ENCODE peak calls at places on chromosomes 7 and 10, in six cellular contexts. One of them, this sample, is unnamed.

GRCh38 chr10:129161184-129161583 is 305.9 kb upstream of the MGMT start:
- DNase-seq in NCI-H1092: no peak
- DNase-seq in thoracic aorta: no peak
- DNase-seq in astrocyte of the spinal cord: peak
- DNase-seq in fibroblast of pulmonary artery: peak
- DNase-seq in astrocyte: no peak
- DNase-seq in this sample: peak

GRCh38 chr10:92591550-92592140 is 1.3 kb upstream of the KIF11 start:
- DNase-seq in astrocyte: peak
- DNase-seq in astrocyte of the spinal cord: peak
- DNase-seq in NCI-H1092: peak
- DNase-seq in thoracic aorta: peak
- DNase-seq in fibroblast of pulmonary artery: peak
- DNase-seq in this sample: peak

GRCh38 chr10:50514995-50515394 is 108.8 kb downstream of the SGMS1 start:
- DNase-seq in fibroblast of pulmonary artery: no peak
- DNase-seq in NCI-H1092: no peak
- DNase-seq in astrocyte of the spinal cord: no peak
- DNase-seq in thoracic aorta: no peak
- DNase-seq in astrocyte: no peak
- DNase-seq in this sample: no peak

GRCh38 chr7:1900847-1901246 is 230.8 kb downstream of the ELFN1 start:
- DNase-seq in NCI-H1092: no peak
- DNase-seq in astrocyte of the spinal cord: no peak
- DNase-seq in fibroblast of pulmonary artery: no peak
- DNase-seq in thoracic aorta: no peak
- DNase-seq in astrocyte: no peak
- DNase-seq in this sample: no peak

GRCh38 chr7:30157217-30157616 is 22.4 kb downstream of the MTURN start:
- DNase-seq in astrocyte: no peak
- DNase-seq in thoracic aorta: no peak
- DNase-seq in astrocyte of the spinal cord: no peak
- DNase-seq in fibroblast of pulmonary artery: no peak
- DNase-seq in NCI-H1092: peak
- DNase-seq in this sample: no peak

GRCh38 chr10:36608866-36609265 is 516.5 kb upstream of the ANKRD30A start:
- DNase-seq in astrocyte: peak
- DNase-seq in fibroblast of pulmonary artery: peak
- DNase-seq in NCI-H1092: no peak
- DNase-seq in astrocyte of the spinal cord: no peak
- DNase-seq in thoracic aorta: no peak
- DNase-seq in this sample: peak

GRCh38 chr10:102118867-102119266 is 1.3 kb downstream of the LDB1 start:
- DNase-seq in thoracic aorta: no peak
- DNase-seq in fibroblast of pulmonary artery: peak
- DNase-seq in astrocyte of the spinal cord: peak
- DNase-seq in NCI-H1092: no peak
- DNase-seq in astrocyte: no peak
- DNase-seq in this sample: peak

GRCh38 chr7:76236226-76236625 is 34.5 kb downstream of the SRRM3 start:
- DNase-seq in thoracic aorta: no peak
- DNase-seq in astrocyte of the spinal cord: no peak
- DNase-seq in NCI-H1092: no peak
- DNase-seq in astrocyte: no peak
- DNase-seq in fibroblast of pulmonary artery: no peak
- DNase-seq in this sample: no peak

GRCh38 chr7:108266489-108266888 is 136.3 kb upstream of the LAMB4 start:
- DNase-seq in NCI-H1092: no peak
- DNase-seq in fibroblast of pulmonary artery: no peak
- DNase-seq in thoracic aorta: no peak
- DNase-seq in astrocyte: peak
- DNase-seq in astrocyte of the spinal cord: no peak
- DNase-seq in this sample: no peak

GRCh38 chr10:111126981-111127848 is 50.4 kb downstream of the ADRA2A start:
- DNase-seq in astrocyte of the spinal cord: no peak
- DNase-seq in NCI-H1092: no peak
- DNase-seq in fibroblast of pulmonary artery: no peak
- DNase-seq in thoracic aorta: no peak
- DNase-seq in astrocyte: no peak
- DNase-seq in this sample: no peak

GRCh38 chr10:128375171-128375570 is 248.9 kb upstream of the MKI67 start:
- DNase-seq in thoracic aorta: no peak
- DNase-seq in astrocyte: no peak
- DNase-seq in NCI-H1092: no peak
- DNase-seq in fibroblast of pulmonary artery: no peak
- DNase-seq in astrocyte of the spinal cord: no peak
- DNase-seq in this sample: no peak

GRCh38 chr10:93235686-93236085 is 162.0 kb downstream of the CYP26A1 start:
- DNase-seq in thoracic aorta: no peak
- DNase-seq in astrocyte: peak
- DNase-seq in astrocyte of the spinal cord: no peak
- DNase-seq in fibroblast of pulmonary artery: peak
- DNase-seq in NCI-H1092: no peak
- DNase-seq in this sample: peak

GRCh38 chr7:5702876-5703571 is 78.4 kb downstream of the RNF216 start:
- DNase-seq in thoracic aorta: no peak
- DNase-seq in NCI-H1092: no peak
- DNase-seq in astrocyte of the spinal cord: peak
- DNase-seq in astrocyte: peak
- DNase-seq in fibroblast of pulmonary artery: no peak
- DNase-seq in this sample: peak

GRCh38 chr7:39002755-39003154 is 25.0 kb downstream of the POU6F2 start:
- DNase-seq in NCI-H1092: no peak
- DNase-seq in thoracic aorta: no peak
- DNase-seq in astrocyte of the spinal cord: no peak
- DNase-seq in fibroblast of pulmonary artery: no peak
- DNase-seq in astrocyte: no peak
- DNase-seq in this sample: no peak

GRCh38 chr10:21173964-21174669 is 277.0 kb upstream of the NEBL start:
- DNase-seq in thoracic aorta: no peak
- DNase-seq in fibroblast of pulmonary artery: peak
- DNase-seq in NCI-H1092: peak
- DNase-seq in astrocyte of the spinal cord: no peak
- DNase-seq in astrocyte: no peak
- DNase-seq in this sample: no peak

GRCh38 chr7:35553498-35553897 is 141.4 kb downstream of the HERPUD2 start:
- DNase-seq in fibroblast of pulmonary artery: peak
- DNase-seq in NCI-H1092: no peak
- DNase-seq in thoracic aorta: no peak
- DNase-seq in astrocyte of the spinal cord: no peak
- DNase-seq in astrocyte: no peak
- DNase-seq in this sample: no peak

GRCh38 chr7:73556208-73557107 is 1.0 kb downstream of the BCL7B start:
- DNase-seq in thoracic aorta: no peak
- DNase-seq in fibroblast of pulmonary artery: no peak
- DNase-seq in astrocyte of the spinal cord: no peak
- DNase-seq in NCI-H1092: no peak
- DNase-seq in astrocyte: no peak
- DNase-seq in this sample: no peak

GRCh38 chr10:36493511-36493880 is 631.9 kb upstream of the ANKRD30A start:
- DNase-seq in fibroblast of pulmonary artery: peak
- DNase-seq in astrocyte: peak
- DNase-seq in astrocyte of the spinal cord: peak
- DNase-seq in thoracic aorta: no peak
- DNase-seq in NCI-H1092: no peak
- DNase-seq in this sample: peak

GRCh38 chr10:22849077-22849810 is 78.6 kb upstream of the ARMC3 start:
- DNase-seq in astrocyte: peak
- DNase-seq in NCI-H1092: no peak
- DNase-seq in thoracic aorta: peak
- DNase-seq in fibroblast of pulmonary artery: peak
- DNase-seq in astrocyte of the spinal cord: peak
- DNase-seq in this sample: peak

GRCh38 chr7:74083117-74083876 is at the start of gene LIMK1:
- DNase-seq in thoracic aorta: no peak
- DNase-seq in astrocyte: peak
- DNase-seq in astrocyte of the spinal cord: peak
- DNase-seq in NCI-H1092: peak
- DNase-seq in fibroblast of pulmonary artery: peak
- DNase-seq in this sample: peak

GRCh38 chr7:116788542-116789197 is 73.7 kb upstream of the CAPZA2 start:
- DNase-seq in thoracic aorta: no peak
- DNase-seq in fibroblast of pulmonary artery: peak
- DNase-seq in astrocyte: no peak
- DNase-seq in astrocyte of the spinal cord: no peak
- DNase-seq in NCI-H1092: no peak
- DNase-seq in this sample: no peak

GRCh38 chr7:32506266-32507054 is 11.2 kb downstream of the AVL9 start:
- DNase-seq in NCI-H1092: no peak
- DNase-seq in fibroblast of pulmonary artery: peak
- DNase-seq in astrocyte of the spinal cord: peak
- DNase-seq in thoracic aorta: no peak
- DNase-seq in astrocyte: peak
- DNase-seq in this sample: peak

GRCh38 chr10:59323036-59323459 is 39.3 kb downstream of the FAM13C start:
- DNase-seq in astrocyte: no peak
- DNase-seq in NCI-H1092: no peak
- DNase-seq in fibroblast of pulmonary artery: no peak
- DNase-seq in thoracic aorta: no peak
- DNase-seq in astrocyte of the spinal cord: peak
- DNase-seq in this sample: no peak

GRCh38 chr10:128739937-128740336 is 613.7 kb upstream of the MKI67 start:
- DNase-seq in NCI-H1092: no peak
- DNase-seq in astrocyte: no peak
- DNase-seq in thoracic aorta: no peak
- DNase-seq in astrocyte of the spinal cord: no peak
- DNase-seq in fibroblast of pulmonary artery: no peak
- DNase-seq in this sample: no peak

GRCh38 chr7:134448359-134449229 is 10.3 kb downstream of the AKR1B1 start:
- DNase-seq in NCI-H1092: no peak
- DNase-seq in thoracic aorta: no peak
- DNase-seq in astrocyte of the spinal cord: peak
- DNase-seq in fibroblast of pulmonary artery: peak
- DNase-seq in astrocyte: peak
- DNase-seq in this sample: peak

GRCh38 chr10:978826-979421 is 9.3 kb upstream of the GTPBP4 start:
- DNase-seq in NCI-H1092: no peak
- DNase-seq in astrocyte of the spinal cord: no peak
- DNase-seq in thoracic aorta: no peak
- DNase-seq in astrocyte: no peak
- DNase-seq in fibroblast of pulmonary artery: no peak
- DNase-seq in this sample: no peak

GRCh38 chr10:4457597-4457996 is 368.4 kb upstream of the AKR1E2 start:
- DNase-seq in NCI-H1092: no peak
- DNase-seq in fibroblast of pulmonary artery: no peak
- DNase-seq in thoracic aorta: no peak
- DNase-seq in astrocyte of the spinal cord: no peak
- DNase-seq in astrocyte: no peak
- DNase-seq in this sample: no peak

GRCh38 chr7:78607099-78607498 is 808.5 kb downstream of the PHTF2 start:
- DNase-seq in NCI-H1092: no peak
- DNase-seq in thoracic aorta: no peak
- DNase-seq in astrocyte: no peak
- DNase-seq in fibroblast of pulmonary artery: no peak
- DNase-seq in astrocyte of the spinal cord: no peak
- DNase-seq in this sample: peak

This sample was measured in iris pigment epithelial cell.